ENCODE peak calls at places on chromosomes 2 and 18, in seven cellular contexts. R is SK-N-SH; P is left lung; J is AG04450; N is CD4-positive, alpha-beta T cell; G is CD8-positive, alpha-beta T cell; T is cardiac muscle cell. M is an unnamed sample.
A peak's percentile ranks its signal among the peaks of the same experiment; 100 is the strongest.

GRCh38 chr2:144943293-144943941 is 423.5 kb upstream of the ZEB2 start:
- DNase-seq in J (no peak), R (no peak), G (no peak), P (no peak), T (no peak), N (no peak), M (no peak)

GRCh38 chr18:50218432-50219197 is 23.7 kb upstream of the MYO5B start:
- DNase-seq in R (no peak), T (peak; percentile 43), J (no peak), N (peak; percentile 4), P (no peak), G (peak; percentile 52), M (no peak)

GRCh38 chr2:95042472-95043271 is 17.2 kb downstream of the MAL start:
- DNase-seq in N (no peak), J (no peak), R (no peak), P (no peak), G (no peak), T (no peak), M (no peak)

GRCh38 chr18:74914052-74914591 is 294.8 kb downstream of the PTGR3 start:
- DNase-seq in T (no peak), J (no peak), G (no peak), R (no peak), N (no peak), P (no peak), M (no peak)

GRCh38 chr2:234661146-234661545 is 164.3 kb upstream of the ARL4C start:
- DNase-seq in T (no peak), P (no peak), J (no peak), G (no peak), R (no peak), N (no peak), M (no peak)

GRCh38 chr18:58544616-58545337 is 84.1 kb downstream of the ALPK2 start:
- DNase-seq in N (no peak), J (no peak), T (peak; percentile 9), G (no peak), R (no peak), P (no peak), M (no peak)

GRCh38 chr2:223026357-223027110 is 25.5 kb upstream of the KCNE4 start:
- DNase-seq in G (no peak), R (no peak), J (no peak), N (no peak), P (no peak), T (peak; percentile 36), M (no peak)

GRCh38 chr18:44537521-44537920 is 143.2 kb upstream of the SETBP1 start:
- DNase-seq in T (peak; percentile 65), J (peak; percentile 21), R (peak; percentile 1), P (peak; percentile 39), G (no peak), N (no peak), M (no peak)

GRCh38 chr2:70340921-70341765 is 39.3 kb upstream of the FAM136A start:
- DNase-seq in P (no peak), G (peak; percentile 55), N (peak; percentile 13), T (peak; percentile 52), R (peak; percentile 76), J (no peak), M (no peak)

GRCh38 chr2:39432701-39433100 is 4.4 kb downstream of the MAP4K3 start:
- DNase-seq in T (no peak), N (no peak), P (no peak), R (no peak), G (no peak), J (no peak), M (no peak)

GRCh38 chr18:45684341-45685115 is 39.5 kb upstream of the SLC14A1 start:
- DNase-seq in T (no peak), R (no peak), J (no peak), G (no peak), P (no peak), N (no peak), M (no peak)

GRCh38 chr2:68320118-68320641 is 431 bp upstream of the CNRIP1 start:
- DNase-seq in G (no peak), J (no peak), R (peak; percentile 55), P (no peak), N (no peak), T (no peak), M (no peak)

GRCh38 chr2:205655775-205656425 is 26.4 kb upstream of the NRP2 start:
- DNase-seq in N (no peak), T (no peak), J (no peak), P (no peak), G (no peak), R (no peak), M (no peak)

GRCh38 chr18:79553696-79554095 is 125.9 kb upstream of the CTDP1 start:
- DNase-seq in R (no peak), J (no peak), N (no peak), T (no peak), P (peak; percentile 22), G (no peak), M (peak; percentile 50)

GRCh38 chr2:86227685-86228084 is 28.4 kb downstream of the MRPL35 start:
- DNase-seq in J (no peak), R (no peak), P (no peak), N (no peak), G (no peak), T (no peak), M (no peak)

GRCh38 chr18:39037925-39038324 is 1472.3 kb upstream of the CELF4 start:
- DNase-seq in T (no peak), R (no peak), G (no peak), N (no peak), J (no peak), P (no peak), M (no peak)

GRCh38 chr2:226692521-226693126 is 107.0 kb downstream of the IRS1 start:
- DNase-seq in G (no peak), J (no peak), N (no peak), P (no peak), T (no peak), R (no peak), M (no peak)

GRCh38 chr2:39107156-39107555 is 13.7 kb downstream of the SOS1 start:
- DNase-seq in R (peak; percentile 83), N (no peak), P (no peak), G (no peak), T (no peak), J (no peak), M (no peak)

GRCh38 chr2:189217546-189217945 is 38.0 kb upstream of the COL5A2 start:
- DNase-seq in T (peak; percentile 95), R (no peak), G (no peak), N (no peak), J (no peak), P (no peak), M (no peak)

DNA sequence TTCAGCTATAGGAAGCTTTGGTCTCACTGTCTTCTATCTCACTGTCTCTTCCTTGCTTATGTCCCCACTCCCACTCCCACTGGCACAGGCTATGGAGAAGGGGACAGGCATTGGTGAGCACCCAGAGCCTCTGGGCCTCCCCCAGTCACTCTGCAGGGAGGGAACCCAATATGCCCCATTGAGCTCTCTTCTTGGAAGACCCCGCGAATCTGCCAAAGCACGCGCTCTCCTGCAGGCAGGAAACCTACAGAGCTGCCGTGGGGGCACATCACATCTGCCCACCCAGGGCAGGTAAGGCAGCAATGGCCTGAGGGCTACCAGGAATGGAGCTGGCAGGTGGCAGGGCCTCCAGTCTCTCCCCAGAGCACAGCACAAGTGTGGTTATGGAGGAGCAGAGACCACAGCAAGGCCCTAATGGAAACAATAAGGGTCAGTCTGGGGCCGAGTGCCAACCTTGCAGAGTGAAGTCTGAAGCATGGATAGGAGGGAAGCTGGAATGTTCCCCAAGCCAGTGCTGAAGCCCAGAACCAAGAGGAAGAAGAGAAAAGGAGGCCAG is 518.7 kb upstream of the RAB6C start:
- DNase-seq in P (no peak), T (no peak), N (no peak), G (peak; percentile 34), J (no peak), R (no peak), M (no peak)
- TF ChIP-seq CTCF in P (no peak), T (no peak), N (no peak), G (no peak), J (no peak), R (no peak), M (no peak)

GRCh38 chr2:218400167-218400929 is 680 bp downstream of the CTDSP1 start:
- DNase-seq in G (peak; percentile 72), T (peak; percentile 32), R (peak; percentile 81), N (no peak), J (no peak), P (peak; percentile 56), M (peak; percentile 84)

GRCh38 chr2:218399391-218400166 is at the start of gene CTDSP1:
- DNase-seq in N (peak; percentile 90), T (peak; percentile 99), J (peak; percentile 93), G (peak; percentile 96), R (peak; percentile 94), P (peak; percentile 96), M (peak; percentile 98)

GRCh38 chr2:218397502-218398436 is 1.9 kb upstream of the CTDSP1 start:
- DNase-seq in J (no peak), G (peak; percentile 77), P (peak; percentile 88), T (peak; percentile 92), N (peak; percentile 44), R (peak; percentile 44), M (peak; percentile 91)

GRCh38 chr2:218396688-218397501 is 2.8 kb upstream of the CTDSP1 start:
- DNase-seq in G (peak; percentile 87), N (peak; percentile 78), P (peak; percentile 88), R (peak; percentile 54), T (peak; percentile 64), J (no peak), M (peak; percentile 91)

DNA sequence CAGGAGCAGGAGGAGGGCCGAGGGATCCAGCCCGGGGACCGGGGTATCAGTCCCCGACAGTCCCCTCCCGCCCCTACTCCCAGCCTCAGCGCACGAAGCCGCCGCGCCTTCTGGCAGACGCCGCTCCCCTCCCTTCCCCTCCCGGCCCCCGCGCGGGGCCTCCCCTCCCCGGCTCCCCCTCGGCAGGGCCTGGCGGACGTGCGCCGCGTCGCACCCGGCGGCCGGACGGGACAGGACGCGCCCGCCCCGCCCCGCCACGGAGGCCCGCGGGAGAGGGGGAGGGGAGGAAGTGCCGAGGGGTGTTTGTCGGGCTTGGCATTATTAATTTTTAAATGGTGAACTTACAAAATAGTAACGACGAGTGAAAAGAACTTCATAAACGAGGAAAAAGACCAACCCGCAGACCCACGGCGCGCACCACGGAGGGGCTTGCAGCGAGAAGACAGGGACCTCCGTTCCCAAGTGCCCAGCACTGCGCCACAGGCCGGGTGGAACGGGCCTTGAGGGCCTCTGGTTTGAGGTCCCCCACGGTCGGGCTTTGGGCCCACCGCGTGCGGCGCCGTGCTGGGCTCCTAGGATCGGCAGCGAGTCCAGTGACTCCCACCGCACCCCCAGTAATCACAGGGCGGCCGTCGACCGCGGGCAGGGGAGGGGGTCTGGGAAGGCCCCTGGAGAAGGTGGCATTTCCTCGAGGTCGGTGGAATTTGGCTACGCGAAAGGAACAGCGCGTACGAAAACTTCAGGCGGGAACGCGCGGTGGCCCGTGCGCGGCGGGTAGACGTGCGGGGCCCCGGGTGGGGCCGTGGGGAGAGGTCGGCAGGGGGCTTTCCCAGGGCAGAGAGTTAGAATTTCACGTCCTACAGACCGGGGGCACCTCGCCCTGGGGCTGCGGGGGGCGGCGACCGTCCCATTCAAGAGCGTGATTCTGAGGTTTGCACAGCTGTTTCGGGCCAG is 954 bp upstream of the CTDSP1 start:
- DNase-seq in R (peak; percentile 80), N (peak; percentile 64), G (peak; percentile 84), P (peak; percentile 87), J (no peak), T (peak; percentile 87), M (peak; percentile 95)
- H3K27ac ChIP-seq in R (peak overlapping the region; percentile 95), N (peak overlapping the region; percentile 93), G (peak overlapping the region; percentile 98), P (peak overlapping the region; percentile 99), J (peak overlapping the region; percentile 78), T (peak overlapping the region; percentile 99), M (peak overlapping the region; percentile 100)

GRCh38 chr2:196651387-196652094 is 12.0 kb downstream of the CCDC150 start:
- DNase-seq in J (no peak), P (no peak), G (no peak), N (no peak), R (no peak), T (no peak), M (no peak)
- H3K9me3 ChIP-seq in J (peaks cover 21% of the 10 kb centered on the region), P (no peaks in the 10 kb centered on the region), G (peaks cover 15% of the 10 kb centered on the region), N (peaks cover 34% of the 10 kb centered on the region), R (peaks cover 15% of the 10 kb centered on the region), T (no peaks in the 10 kb centered on the region), M (peaks cover 15% of the 10 kb centered on the region)

GRCh38 chr2:165563468-165564225 is 94.1 kb downstream of the CSRNP3 start:
- DNase-seq in T (no peak), P (no peak), N (no peak), J (no peak), G (no peak), R (no peak), M (no peak)
- TF ChIP-seq CTCF in T (peak; percentile 7), P (no peak), N (no peak), J (peak; percentile 3), G (no peak), R (peak; percentile 34), M (no peak)

M was measured in upper lobe of right lung.